ENCODE peak calls at places on chromosomes 13 and 19, in six cellular contexts. One of them, this sample, is unnamed.

GRCh38 chr13:61880576-61881283 is 465.1 kb upstream of the PCDH20 start:
- DNase-seq in NCI-H460: peak
- DNase-seq in GM13976: peak
- DNase-seq in activated CD4-positive, alpha-beta memory T cell treated with anti-CD3 and anti-CD28 coated beads, Interleukin-2, amount 10 ng/mL, durations not matched to agents 7 days and 5 days: no peak
- DNase-seq in hypothalamus: peak
- DNase-seq in tibial nerve: no peak
- DNase-seq in this sample: peak

GRCh38 chr13:101082441-101082840 is 333.9 kb downstream of the NALCN start:
- DNase-seq in NCI-H460: no peak
- DNase-seq in GM13976: no peak
- DNase-seq in activated CD4-positive, alpha-beta memory T cell treated with anti-CD3 and anti-CD28 coated beads, Interleukin-2, amount 10 ng/mL, durations not matched to agents 7 days and 5 days: no peak
- DNase-seq in hypothalamus: no peak
- DNase-seq in tibial nerve: no peak
- DNase-seq in this sample: no peak

GRCh38 chr13:46235259-46235658 is 23.5 kb downstream of the LRRC63 start:
- DNase-seq in NCI-H460: no peak
- DNase-seq in GM13976: no peak
- DNase-seq in activated CD4-positive, alpha-beta memory T cell treated with anti-CD3 and anti-CD28 coated beads, Interleukin-2, amount 10 ng/mL, durations not matched to agents 7 days and 5 days: no peak
- DNase-seq in hypothalamus: no peak
- DNase-seq in tibial nerve: no peak
- DNase-seq in this sample: no peak

GRCh38 chr13:98890920-98891319 is 86.9 kb downstream of the DOCK9 start:
- DNase-seq in NCI-H460: no peak
- DNase-seq in GM13976: no peak
- DNase-seq in activated CD4-positive, alpha-beta memory T cell treated with anti-CD3 and anti-CD28 coated beads, Interleukin-2, amount 10 ng/mL, durations not matched to agents 7 days and 5 days: no peak
- DNase-seq in hypothalamus: no peak
- DNase-seq in tibial nerve: no peak
- DNase-seq in this sample: no peak

GRCh38 chr13:60721063-60721462 is 324.0 kb downstream of the TDRD3 start:
- DNase-seq in NCI-H460: no peak
- DNase-seq in GM13976: no peak
- DNase-seq in activated CD4-positive, alpha-beta memory T cell treated with anti-CD3 and anti-CD28 coated beads, Interleukin-2, amount 10 ng/mL, durations not matched to agents 7 days and 5 days: no peak
- DNase-seq in hypothalamus: no peak
- DNase-seq in tibial nerve: no peak
- DNase-seq in this sample: no peak

GRCh38 chr13:111573362-111573761 is 252.9 kb downstream of the TEX29 start:
- DNase-seq in NCI-H460: no peak
- DNase-seq in GM13976: no peak
- DNase-seq in activated CD4-positive, alpha-beta memory T cell treated with anti-CD3 and anti-CD28 coated beads, Interleukin-2, amount 10 ng/mL, durations not matched to agents 7 days and 5 days: no peak
- DNase-seq in hypothalamus: no peak
- DNase-seq in tibial nerve: no peak
- DNase-seq in this sample: no peak

GRCh38 chr19:33374406-33374703 is 846 bp downstream of the CEBPG start:
- DNase-seq in NCI-H460: peak
- DNase-seq in GM13976: peak
- DNase-seq in activated CD4-positive, alpha-beta memory T cell treated with anti-CD3 and anti-CD28 coated beads, Interleukin-2, amount 10 ng/mL, durations not matched to agents 7 days and 5 days: no peak
- DNase-seq in hypothalamus: peak
- DNase-seq in tibial nerve: no peak
- DNase-seq in this sample: no peak

GRCh38 chr19:33506498-33506897 is 15.1 kb downstream of the PEPD start:
- DNase-seq in NCI-H460: no peak
- DNase-seq in GM13976: no peak
- DNase-seq in activated CD4-positive, alpha-beta memory T cell treated with anti-CD3 and anti-CD28 coated beads, Interleukin-2, amount 10 ng/mL, durations not matched to agents 7 days and 5 days: no peak
- DNase-seq in hypothalamus: no peak
- DNase-seq in tibial nerve: no peak
- DNase-seq in this sample: no peak

GRCh38 chr13:27619711-27620376 is 485 bp downstream of the LNX2 start:
- DNase-seq in NCI-H460: peak
- DNase-seq in GM13976: peak
- DNase-seq in activated CD4-positive, alpha-beta memory T cell treated with anti-CD3 and anti-CD28 coated beads, Interleukin-2, amount 10 ng/mL, durations not matched to agents 7 days and 5 days: peak
- DNase-seq in hypothalamus: peak
- DNase-seq in tibial nerve: peak
- DNase-seq in this sample: peak

GRCh38 chr13:69287050-69287698 is 820.5 kb upstream of the ATXN8OS start:
- DNase-seq in NCI-H460: no peak
- DNase-seq in GM13976: no peak
- DNase-seq in activated CD4-positive, alpha-beta memory T cell treated with anti-CD3 and anti-CD28 coated beads, Interleukin-2, amount 10 ng/mL, durations not matched to agents 7 days and 5 days: no peak
- DNase-seq in hypothalamus: no peak
- DNase-seq in tibial nerve: no peak
- DNase-seq in this sample: no peak

GRCh38 chr19:13024958-13025653 is 29.8 kb downstream of the NFIX start:
- DNase-seq in NCI-H460: no peak
- DNase-seq in GM13976: no peak
- DNase-seq in activated CD4-positive, alpha-beta memory T cell treated with anti-CD3 and anti-CD28 coated beads, Interleukin-2, amount 10 ng/mL, durations not matched to agents 7 days and 5 days: no peak
- DNase-seq in hypothalamus: peak
- DNase-seq in tibial nerve: no peak
- DNase-seq in this sample: no peak

GRCh38 chr13:99982021-99982740 is 597 bp downstream of the ZIC2 start:
- DNase-seq in NCI-H460: no peak
- DNase-seq in GM13976: no peak
- DNase-seq in activated CD4-positive, alpha-beta memory T cell treated with anti-CD3 and anti-CD28 coated beads, Interleukin-2, amount 10 ng/mL, durations not matched to agents 7 days and 5 days: no peak
- DNase-seq in hypothalamus: no peak
- DNase-seq in tibial nerve: no peak
- DNase-seq in this sample: peak

GRCh38 chr19:47111081-47111589 is 2.4 kb downstream of the ZC3H4 start:
- DNase-seq in NCI-H460: no peak
- DNase-seq in GM13976: peak
- DNase-seq in activated CD4-positive, alpha-beta memory T cell treated with anti-CD3 and anti-CD28 coated beads, Interleukin-2, amount 10 ng/mL, durations not matched to agents 7 days and 5 days: peak
- DNase-seq in hypothalamus: peak
- DNase-seq in tibial nerve: no peak
- DNase-seq in this sample: peak

GRCh38 chr19:459724-460511 is 915 bp downstream of the SHC2 start:
- DNase-seq in NCI-H460: peak
- DNase-seq in GM13976: peak
- DNase-seq in activated CD4-positive, alpha-beta memory T cell treated with anti-CD3 and anti-CD28 coated beads, Interleukin-2, amount 10 ng/mL, durations not matched to agents 7 days and 5 days: no peak
- DNase-seq in hypothalamus: peak
- DNase-seq in tibial nerve: peak
- DNase-seq in this sample: no peak

GRCh38 chr19:53927745-53928144 is 18.7 kb downstream of the CACNG7 start:
- DNase-seq in NCI-H460: peak
- DNase-seq in GM13976: no peak
- DNase-seq in activated CD4-positive, alpha-beta memory T cell treated with anti-CD3 and anti-CD28 coated beads, Interleukin-2, amount 10 ng/mL, durations not matched to agents 7 days and 5 days: peak
- DNase-seq in hypothalamus: no peak
- DNase-seq in tibial nerve: no peak
- DNase-seq in this sample: peak

GRCh38 chr19:48533770-48534169 is 18.2 kb upstream of the SULT2B1 start:
- DNase-seq in NCI-H460: no peak
- DNase-seq in GM13976: no peak
- DNase-seq in activated CD4-positive, alpha-beta memory T cell treated with anti-CD3 and anti-CD28 coated beads, Interleukin-2, amount 10 ng/mL, durations not matched to agents 7 days and 5 days: no peak
- DNase-seq in hypothalamus: no peak
- DNase-seq in tibial nerve: no peak
- DNase-seq in this sample: no peak

GRCh38 chr19:35000647-35001501 is 751 bp downstream of the GRAMD1A start:
- DNase-seq in NCI-H460: no peak
- DNase-seq in GM13976: peak
- DNase-seq in activated CD4-positive, alpha-beta memory T cell treated with anti-CD3 and anti-CD28 coated beads, Interleukin-2, amount 10 ng/mL, durations not matched to agents 7 days and 5 days: peak
- DNase-seq in hypothalamus: peak
- DNase-seq in tibial nerve: no peak
- DNase-seq in this sample: peak

GRCh38 chr13:30880151-30880551 is 25.9 kb upstream of the MEDAG start:
- DNase-seq in NCI-H460: no peak
- DNase-seq in GM13976: no peak
- DNase-seq in activated CD4-positive, alpha-beta memory T cell treated with anti-CD3 and anti-CD28 coated beads, Interleukin-2, amount 10 ng/mL, durations not matched to agents 7 days and 5 days: no peak
- DNase-seq in hypothalamus: no peak
- DNase-seq in tibial nerve: no peak
- DNase-seq in this sample: no peak

GRCh38 chr13:30978981-30979956 is 46.8 kb downstream of the TEX26 start:
- DNase-seq in NCI-H460: peak
- DNase-seq in GM13976: peak
- DNase-seq in activated CD4-positive, alpha-beta memory T cell treated with anti-CD3 and anti-CD28 coated beads, Interleukin-2, amount 10 ng/mL, durations not matched to agents 7 days and 5 days: peak
- DNase-seq in hypothalamus: no peak
- DNase-seq in tibial nerve: no peak
- DNase-seq in this sample: peak

GRCh38 chr19:51110666-51110971 is 2.4 kb upstream of the CTU1 start:
- DNase-seq in NCI-H460: no peak
- DNase-seq in GM13976: no peak
- DNase-seq in activated CD4-positive, alpha-beta memory T cell treated with anti-CD3 and anti-CD28 coated beads, Interleukin-2, amount 10 ng/mL, durations not matched to agents 7 days and 5 days: no peak
- DNase-seq in hypothalamus: no peak
- DNase-seq in tibial nerve: no peak
- DNase-seq in this sample: no peak

GRCh38 chr19:55546822-55547614 is 1.7 kb upstream of the SBK3 start:
- DNase-seq in NCI-H460: no peak
- DNase-seq in GM13976: peak
- DNase-seq in activated CD4-positive, alpha-beta memory T cell treated with anti-CD3 and anti-CD28 coated beads, Interleukin-2, amount 10 ng/mL, durations not matched to agents 7 days and 5 days: no peak
- DNase-seq in hypothalamus: no peak
- DNase-seq in tibial nerve: peak
- DNase-seq in this sample: peak

GRCh38 chr13:49125964-49126363 is 94.2 kb upstream of the MLNR start:
- DNase-seq in NCI-H460: no peak
- DNase-seq in GM13976: no peak
- DNase-seq in activated CD4-positive, alpha-beta memory T cell treated with anti-CD3 and anti-CD28 coated beads, Interleukin-2, amount 10 ng/mL, durations not matched to agents 7 days and 5 days: no peak
- DNase-seq in hypothalamus: no peak
- DNase-seq in tibial nerve: no peak
- DNase-seq in this sample: no peak

GRCh38 chr19:17170538-17171297 is 44.4 kb upstream of the USE1 start:
- DNase-seq in NCI-H460: no peak
- DNase-seq in GM13976: peak
- DNase-seq in activated CD4-positive, alpha-beta memory T cell treated with anti-CD3 and anti-CD28 coated beads, Interleukin-2, amount 10 ng/mL, durations not matched to agents 7 days and 5 days: no peak
- DNase-seq in hypothalamus: no peak
- DNase-seq in tibial nerve: no peak
- DNase-seq in this sample: no peak

GRCh38 chr13:59601993-59602392 is 561.7 kb downstream of the DIAPH3 start:
- DNase-seq in NCI-H460: no peak
- DNase-seq in GM13976: no peak
- DNase-seq in activated CD4-positive, alpha-beta memory T cell treated with anti-CD3 and anti-CD28 coated beads, Interleukin-2, amount 10 ng/mL, durations not matched to agents 7 days and 5 days: no peak
- DNase-seq in hypothalamus: no peak
- DNase-seq in tibial nerve: no peak
- DNase-seq in this sample: no peak

GRCh38 chr13:104984296-104984818 is 1551.1 kb downstream of the EFNB2 start:
- DNase-seq in NCI-H460: no peak
- DNase-seq in GM13976: peak
- DNase-seq in activated CD4-positive, alpha-beta memory T cell treated with anti-CD3 and anti-CD28 coated beads, Interleukin-2, amount 10 ng/mL, durations not matched to agents 7 days and 5 days: no peak
- DNase-seq in hypothalamus: no peak
- DNase-seq in tibial nerve: peak
- DNase-seq in this sample: peak

GRCh38 chr19:23799321-23799720 is 40.6 kb upstream of the ZNF681 start:
- DNase-seq in NCI-H460: no peak
- DNase-seq in GM13976: no peak
- DNase-seq in activated CD4-positive, alpha-beta memory T cell treated with anti-CD3 and anti-CD28 coated beads, Interleukin-2, amount 10 ng/mL, durations not matched to agents 7 days and 5 days: peak
- DNase-seq in hypothalamus: no peak
- DNase-seq in tibial nerve: no peak
- DNase-seq in this sample: no peak

GRCh38 chr19:2231621-2232221 is 4.4 kb downstream of the PLEKHJ1 start:
- DNase-seq in NCI-H460: no peak
- DNase-seq in GM13976: no peak
- DNase-seq in activated CD4-positive, alpha-beta memory T cell treated with anti-CD3 and anti-CD28 coated beads, Interleukin-2, amount 10 ng/mL, durations not matched to agents 7 days and 5 days: no peak
- DNase-seq in hypothalamus: no peak
- DNase-seq in tibial nerve: no peak
- DNase-seq in this sample: no peak

GRCh38 chr19:28642787-28643186 is 570.2 kb downstream of the UQCRFS1 start:
- DNase-seq in NCI-H460: no peak
- DNase-seq in GM13976: no peak
- DNase-seq in activated CD4-positive, alpha-beta memory T cell treated with anti-CD3 and anti-CD28 coated beads, Interleukin-2, amount 10 ng/mL, durations not matched to agents 7 days and 5 days: no peak
- DNase-seq in hypothalamus: no peak
- DNase-seq in tibial nerve: no peak
- DNase-seq in this sample: no peak

GRCh38 chr19:18785179-18786124 is 5.7 kb downstream of the COMP start:
- DNase-seq in NCI-H460: peak
- DNase-seq in GM13976: peak
- DNase-seq in activated CD4-positive, alpha-beta memory T cell treated with anti-CD3 and anti-CD28 coated beads, Interleukin-2, amount 10 ng/mL, durations not matched to agents 7 days and 5 days: peak
- DNase-seq in hypothalamus: peak
- DNase-seq in tibial nerve: peak
- DNase-seq in this sample: peak

GRCh38 chr13:30857018-30857417 is 49.1 kb upstream of the MEDAG start:
- DNase-seq in NCI-H460: no peak
- DNase-seq in GM13976: no peak
- DNase-seq in activated CD4-positive, alpha-beta memory T cell treated with anti-CD3 and anti-CD28 coated beads, Interleukin-2, amount 10 ng/mL, durations not matched to agents 7 days and 5 days: no peak
- DNase-seq in hypothalamus: no peak
- DNase-seq in tibial nerve: no peak
- DNase-seq in this sample: no peak